ENCODE peak calls at places on chromosome 18, in eight cellular contexts. F, U, S, V, M, H, K and Q are unnamed samples.

GRCh38 chr18:63366991-63367240 is at the start of gene KDSR:
- DNase-seq in S (no peak), F (no peak), K (no peak), H (no peak), M (no peak), V (no peak), U (no peak), Q (no peak)

GRCh38 chr18:6044773-6045172 is 149.5 kb upstream of the TMEM200C start:
- DNase-seq in H (no peak), K (no peak), V (no peak), S (no peak), M (no peak), U (no peak), F (no peak), Q (no peak)

GRCh38 chr18:13290856-13291271 is 72.3 kb downstream of the LDLRAD4 start:
- DNase-seq in S (no peak), U (no peak), V (no peak), K (no peak), H (no peak), F (no peak), M (no peak), Q (no peak)

GRCh38 chr18:51278045-51278649 is 80.7 kb upstream of the MEX3C start:
- DNase-seq in S (no peak), H (peak), K (no peak), V (no peak), F (peak), M (no peak), U (no peak), Q (no peak)

GRCh38 chr18:50610349-50610748 is 50.5 kb downstream of the MAPK4 start:
- DNase-seq in S (no peak), K (no peak), U (no peak), F (peak), M (no peak), V (no peak), H (peak), Q (no peak)

GRCh38 chr18:63890950-63891304 is 3.4 kb downstream of the SERPINB2 start:
- DNase-seq in S (no peak), K (no peak), F (no peak), H (peak), U (no peak), M (no peak), V (no peak), Q (no peak)

GRCh38 chr18:44725300-44726096 is 44.8 kb downstream of the SETBP1 start:
- DNase-seq in U (no peak), S (peak), V (peak), F (peak), K (no peak), H (peak), M (peak), Q (no peak)

GRCh38 chr18:37019157-37019571 is 190.2 kb downstream of the KIAA1328 start:
- DNase-seq in V (peak), K (no peak), S (no peak), F (no peak), M (no peak), H (peak), U (no peak), Q (no peak)

GRCh38 chr18:9204659-9205058 is 68.1 kb downstream of the ANKRD12 start:
- DNase-seq in V (no peak), H (no peak), M (no peak), K (no peak), S (no peak), F (peak), U (no peak), Q (no peak)

GRCh38 chr18:57438669-57439616 is 3.8 kb downstream of the ONECUT2 start:
- DNase-seq in U (no peak), K (no peak), F (no peak), H (peak), M (no peak), V (no peak), S (no peak), Q (no peak)

GRCh38 chr18:21038201-21038600 is 73.4 kb downstream of the ROCK1 start:
- DNase-seq in H (no peak), V (no peak), K (no peak), M (no peak), U (no peak), F (no peak), S (no peak), Q (no peak)

GRCh38 chr18:49061239-49061905 is 110.6 kb upstream of the SMAD7 start:
- DNase-seq in H (no peak), M (no peak), U (no peak), S (no peak), V (no peak), K (no peak), F (no peak), Q (no peak)

GRCh38 chr18:47558110-47558750 is 306.8 kb upstream of the SKOR2 start:
- DNase-seq in F (no peak), H (no peak), V (no peak), M (no peak), K (no peak), S (peak), U (no peak), Q (no peak)

GRCh38 chr18:79749251-79750191 is 48.2 kb upstream of the KCNG2 start:
- DNase-seq in S (no peak), M (no peak), H (no peak), F (no peak), K (no peak), V (no peak), U (no peak), Q (no peak)

GRCh38 chr18:13414542-13414941 is 196.0 kb downstream of the LDLRAD4 start:
- DNase-seq in H (no peak), S (no peak), V (no peak), M (no peak), U (no peak), K (no peak), F (no peak), Q (no peak)

DNA sequence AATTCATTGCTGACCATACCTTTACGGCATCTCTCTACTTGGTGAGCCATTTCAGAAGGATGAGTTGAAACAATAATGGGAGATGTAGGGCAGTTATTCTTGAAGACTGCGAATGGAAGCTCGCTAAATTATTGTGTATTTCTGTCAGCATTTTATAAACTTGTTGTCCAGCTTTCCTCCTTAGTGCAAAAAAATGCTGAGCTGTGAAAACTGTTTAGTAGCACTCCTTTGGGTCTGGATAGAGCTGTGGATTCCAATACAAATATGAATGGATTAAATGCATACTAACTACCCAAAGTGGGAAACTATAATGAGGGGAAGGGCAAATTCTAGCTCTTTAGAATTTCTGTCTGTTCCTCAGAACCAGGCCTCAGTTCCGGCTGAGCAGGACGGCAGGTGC is 461.6 kb downstream of the TXNL1 start:
- DNase-seq in U (no peak), F (no peak), V (no peak), S (no peak), K (no peak), H (no peak), M (no peak), Q (no peak)
- TF ChIP-seq CTCF in U (no peak), F (no peak), V (no peak), S (no peak), K (no peak), H (no peak), M (no peak), Q (no peak)

GRCh38 chr18:33440384-33441043 is at the start of gene CCDC178:
- DNase-seq in U (peak), H (no peak), K (no peak), S (no peak), V (peak), F (peak), M (no peak), Q (peak)
- H3K4me3 ChIP-seq in U (peak), H (no peak), K (peak), S (no peak), V (peak), F (peak), M (peak), Q (peak)

GRCh38 chr18:74495581-74496507 is at the start of gene CNDP2:
- DNase-seq in V (peak), F (peak), H (peak), S (peak), M (peak), K (peak), U (peak), Q (peak)
- TF ChIP-seq CTCF in V (no peak), F (no peak), H (no peak), S (no peak), M (no peak), K (no peak), U (no peak), Q (no peak)

GRCh38 chr18:22172594-22173049 is 3.2 kb downstream of the GATA6 start:
- DNase-seq in U (no peak), M (no peak), S (no peak), V (no peak), F (no peak), H (no peak), K (no peak), Q (no peak)

GRCh38 chr18:22173928-22174301 is 4.5 kb downstream of the GATA6 start:
- DNase-seq in V (no peak), H (no peak), M (no peak), K (no peak), U (no peak), S (no peak), F (no peak), Q (no peak)

GRCh38 chr18:22174341-22175148 is 5.2 kb downstream of the GATA6 start:
- DNase-seq in K (no peak), U (no peak), F (no peak), V (no peak), H (no peak), M (no peak), S (no peak), Q (no peak)

GRCh38 chr18:22171839-22172582 is 2.6 kb downstream of the GATA6 start:
- DNase-seq in S (no peak), V (no peak), M (no peak), F (no peak), U (no peak), H (no peak), K (no peak), Q (no peak)

DNA sequence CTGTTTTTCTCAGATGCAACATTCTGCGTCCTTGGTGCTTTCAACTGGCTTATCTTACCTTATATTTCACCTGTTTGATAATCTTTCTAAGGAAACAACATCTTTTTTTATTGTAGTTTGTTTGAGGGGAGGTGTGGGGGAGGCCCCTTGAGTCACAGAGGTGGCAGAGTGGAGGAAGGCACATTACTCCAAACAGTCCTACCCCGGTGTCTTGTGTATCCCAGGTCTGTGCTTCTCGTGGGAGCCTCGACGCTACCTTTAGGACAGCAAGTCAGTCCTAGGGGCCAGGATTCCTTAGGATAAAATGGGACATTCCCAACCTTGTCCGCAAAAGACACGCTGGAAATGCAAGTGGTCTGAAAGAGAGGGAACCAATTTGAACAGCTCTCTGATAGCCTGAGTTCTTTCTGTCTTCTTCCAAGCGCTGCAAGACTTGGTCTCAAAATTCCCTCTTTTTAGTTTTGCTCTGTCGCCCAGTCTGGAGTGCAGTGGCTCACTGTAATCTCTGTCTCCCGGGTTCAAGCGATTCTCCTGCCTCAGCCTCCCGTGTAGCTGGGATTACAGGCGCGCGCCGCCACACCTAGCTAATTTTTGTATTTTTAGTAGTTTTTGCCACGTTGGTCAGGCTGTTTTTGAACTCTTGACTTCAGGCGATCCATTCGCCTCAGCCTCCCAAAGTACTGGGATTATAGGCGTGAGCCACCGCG is 4.0 kb downstream of the GATA6 start:
- DNase-seq in K (no peak), H (no peak), S (no peak), F (no peak), M (no peak), V (no peak), U (no peak), Q (no peak)
- H3K4me3 ChIP-seq in K (no peak), H (no peak), S (no peak), F (no peak), M (peak), V (no peak), U (no peak), Q (peak)

GRCh38 chr18:74476154-74476553 is 19.0 kb upstream of the DIPK1C start:
- DNase-seq in K (no peak), H (peak), S (no peak), F (peak), V (no peak), M (no peak), U (no peak), Q (no peak)
- TF ChIP-seq CTCF in K (peak), H (peak), S (peak), F (peak), V (peak), M (peak), U (peak), Q (no peak)

GRCh38 chr18:77108821-77109692 is 23.5 kb downstream of the MBP start:
- DNase-seq in H (peak), U (no peak), S (no peak), M (no peak), K (no peak), V (no peak), F (no peak), Q (no peak)

GRCh38 chr18:77105680-77106079 is 26.9 kb downstream of the MBP start:
- DNase-seq in M (no peak), H (no peak), S (no peak), K (no peak), V (no peak), F (no peak), U (no peak), Q (no peak)

GRCh38 chr18:77108001-77108692 is 24.4 kb downstream of the MBP start:
- DNase-seq in V (peak), M (no peak), S (peak), K (no peak), H (peak), F (no peak), U (peak), Q (no peak)

GRCh38 chr18:77106331-77106730 is 26.3 kb downstream of the MBP start:
- DNase-seq in S (peak), F (peak), H (peak), K (no peak), M (no peak), V (no peak), U (no peak), Q (no peak)

GRCh38 chr18:77107218-77107815 is 25.3 kb downstream of the MBP start:
- DNase-seq in F (no peak), S (no peak), K (no peak), M (no peak), H (no peak), U (peak), V (no peak), Q (no peak)
- H3K4me3 ChIP-seq in F (no peak), S (no peak), K (no peak), M (peak), H (no peak), U (no peak), V (no peak), Q (no peak)

DNA sequence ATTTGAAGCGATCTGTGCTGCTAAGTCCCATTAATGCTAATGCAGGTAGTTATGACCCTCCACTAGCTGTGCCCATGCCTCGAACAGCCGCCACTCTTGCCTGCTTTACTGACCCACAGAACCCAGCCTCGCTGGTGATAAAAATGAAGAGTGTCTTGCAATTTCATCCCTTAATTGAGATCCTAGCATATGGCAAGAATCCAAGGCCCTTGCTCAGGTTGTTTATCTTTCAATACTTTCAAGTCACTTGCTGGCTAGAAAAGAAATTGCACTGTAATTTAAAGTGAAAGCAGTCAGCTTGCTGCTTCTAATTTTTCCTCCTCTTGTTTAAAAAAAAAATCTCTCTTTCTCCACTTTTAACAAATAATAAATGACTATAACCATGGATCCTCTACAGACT is 73.6 kb downstream of the ZNF521 start:
- DNase-seq in U (no peak), M (no peak), V (no peak), K (no peak), S (no peak), F (no peak), H (no peak), Q (no peak)
- TF ChIP-seq CTCF in U (peak), M (no peak), V (no peak), K (no peak), S (no peak), F (no peak), H (no peak), Q (no peak)

DNA sequence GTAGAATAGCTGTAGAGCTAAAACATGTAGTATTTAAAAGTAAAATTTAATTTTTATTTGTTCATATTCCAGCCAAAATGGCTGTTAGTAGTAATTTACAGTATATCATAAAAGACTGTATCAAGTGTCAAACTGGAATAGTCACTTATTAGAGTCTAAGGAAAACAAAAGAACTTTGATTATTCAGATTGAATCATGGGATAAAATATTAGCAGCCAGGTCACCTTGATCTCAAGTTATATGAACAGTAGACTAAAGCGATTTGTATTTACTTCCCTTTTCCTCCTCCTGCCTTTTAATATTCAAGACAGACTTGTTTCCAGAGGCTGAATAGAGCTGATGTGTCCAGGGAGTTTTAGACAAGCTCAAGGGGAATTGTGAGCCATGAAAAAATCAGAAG is 54.4 kb downstream of the PMAIP1 start:
- DNase-seq in H (no peak), S (no peak), M (no peak), F (no peak), V (no peak), K (no peak), U (no peak), Q (no peak)
- H3K4me3 ChIP-seq in H (no peak), S (no peak), M (no peak), F (no peak), V (no peak), K (no peak), U (no peak), Q (no peak)

DNA sequence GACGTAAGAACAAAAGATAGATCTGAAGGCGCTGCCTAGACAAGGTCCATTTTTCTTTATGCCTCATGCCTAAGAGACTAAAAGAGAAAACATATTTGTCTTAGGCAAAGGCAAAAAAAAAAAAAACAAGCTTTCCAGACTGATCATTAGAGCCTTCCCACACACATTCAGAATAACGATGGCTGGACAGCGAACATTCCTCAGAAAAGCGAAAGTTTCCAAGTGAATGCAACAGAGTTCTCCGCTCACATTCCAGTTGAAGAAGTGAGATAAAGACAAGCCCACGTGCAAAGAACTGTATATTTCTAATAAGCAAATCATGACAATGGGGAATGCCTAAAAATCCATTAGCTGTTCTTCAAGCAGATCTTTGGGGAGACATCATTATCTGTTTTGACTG is 347.9 kb downstream of the METTL4 start:
- DNase-seq in M (no peak), U (no peak), S (no peak), H (no peak), F (no peak), V (no peak), K (no peak), Q (no peak)
- TF ChIP-seq CTCF in M (no peak), U (no peak), S (no peak), H (no peak), F (no peak), V (no peak), K (no peak), Q (no peak)

DNA sequence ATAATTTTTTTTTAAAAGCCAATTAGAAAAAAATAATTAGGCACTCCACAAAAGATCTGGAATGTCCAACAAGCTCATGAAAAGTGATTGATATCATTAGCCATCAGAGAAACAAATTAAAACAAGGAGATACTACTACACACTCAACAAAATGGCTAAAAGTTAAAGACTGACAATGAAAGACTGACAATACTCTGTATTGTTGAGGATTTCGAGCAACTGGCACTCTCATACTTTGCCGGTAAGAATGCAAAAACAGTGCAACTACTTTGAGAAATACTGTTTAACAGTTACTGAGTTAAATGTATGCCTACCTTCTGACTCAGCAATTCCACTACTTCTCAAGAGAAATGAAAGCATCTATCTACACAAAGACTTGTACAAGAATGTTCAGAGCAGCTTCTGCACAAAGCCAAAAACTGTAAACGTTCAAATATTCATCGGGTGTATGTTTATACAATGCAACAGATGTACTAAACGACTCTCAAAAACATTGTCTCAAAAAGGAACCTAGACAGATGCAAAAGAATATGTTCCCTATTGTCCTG is 1.9 kb downstream of the INO80C start:
- DNase-seq in K (no peak), H (peak), U (no peak), F (no peak), V (no peak), S (no peak), M (no peak), Q (no peak)
- H3K4me3 ChIP-seq in K (peak), H (peak), U (no peak), F (peak), V (no peak), S (no peak), M (no peak), Q (no peak)